ENCODE peak calls at places on chromosomes 16 and 17, in seven cellular contexts. One of them, this sample, is unnamed.

GRCh38 chr17:61997649-61998048 is 67.4 kb downstream of the MED13 start:
- DNase-seq in HCT116: no peak
- DNase-seq in AG09309: peak
- DNase-seq in lower lobe of right lung: no peak
- DNase-seq in endothelial cell: no peak
- DNase-seq in colonic mucosa: no peak
- DNase-seq in CD4-positive, alpha-beta T cell: no peak
- DNase-seq in this sample: no peak

GRCh38 chr16:66478733-66479511 is 51.8 kb downstream of the BEAN1 start:
- DNase-seq in AG09309: no peak
- DNase-seq in lower lobe of right lung: peak
- DNase-seq in CD4-positive, alpha-beta T cell: peak
- DNase-seq in endothelial cell: peak
- DNase-seq in colonic mucosa: peak
- DNase-seq in HCT116: peak
- DNase-seq in this sample: peak

GRCh38 chr17:13888043-13888442 is 181.3 kb upstream of the COX10 start:
- DNase-seq in CD4-positive, alpha-beta T cell: no peak
- DNase-seq in lower lobe of right lung: no peak
- DNase-seq in colonic mucosa: no peak
- DNase-seq in AG09309: no peak
- DNase-seq in endothelial cell: no peak
- DNase-seq in HCT116: no peak
- DNase-seq in this sample: no peak

GRCh38 chr16:49148410-49148809 is 133.2 kb downstream of the CBLN1 start:
- DNase-seq in CD4-positive, alpha-beta T cell: no peak
- DNase-seq in lower lobe of right lung: no peak
- DNase-seq in AG09309: no peak
- DNase-seq in colonic mucosa: no peak
- DNase-seq in HCT116: no peak
- DNase-seq in endothelial cell: no peak
- DNase-seq in this sample: no peak

GRCh38 chr16:4317471-4318170 is 1.8 kb downstream of the GLIS2 start:
- DNase-seq in colonic mucosa: peak
- DNase-seq in lower lobe of right lung: no peak
- DNase-seq in CD4-positive, alpha-beta T cell: no peak
- DNase-seq in AG09309: no peak
- DNase-seq in HCT116: no peak
- DNase-seq in endothelial cell: no peak
- DNase-seq in this sample: no peak

GRCh38 chr17:14206891-14207290 is 29.8 kb downstream of the CDRT15 start:
- DNase-seq in lower lobe of right lung: no peak
- DNase-seq in AG09309: no peak
- DNase-seq in HCT116: no peak
- DNase-seq in endothelial cell: no peak
- DNase-seq in CD4-positive, alpha-beta T cell: no peak
- DNase-seq in colonic mucosa: no peak
- DNase-seq in this sample: no peak

GRCh38 chr17:68054296-68054900 is 18.9 kb downstream of the KPNA2 start:
- DNase-seq in AG09309: peak
- DNase-seq in colonic mucosa: no peak
- DNase-seq in CD4-positive, alpha-beta T cell: no peak
- DNase-seq in HCT116: no peak
- DNase-seq in lower lobe of right lung: no peak
- DNase-seq in endothelial cell: no peak
- DNase-seq in this sample: no peak

GRCh38 chr17:66098040-66098439 is 93.9 kb downstream of the CEP112 start:
- DNase-seq in lower lobe of right lung: no peak
- DNase-seq in HCT116: no peak
- DNase-seq in CD4-positive, alpha-beta T cell: no peak
- DNase-seq in colonic mucosa: no peak
- DNase-seq in AG09309: no peak
- DNase-seq in endothelial cell: no peak
- DNase-seq in this sample: no peak

GRCh38 chr16:84571010-84571409 is 46.9 kb downstream of the COTL1 start:
- DNase-seq in colonic mucosa: no peak
- DNase-seq in HCT116: no peak
- DNase-seq in endothelial cell: no peak
- DNase-seq in lower lobe of right lung: no peak
- DNase-seq in AG09309: no peak
- DNase-seq in CD4-positive, alpha-beta T cell: no peak
- DNase-seq in this sample: no peak

GRCh38 chr17:42077770-42078169 is 20.5 kb downstream of the ZNF385C start:
- DNase-seq in endothelial cell: no peak
- DNase-seq in AG09309: no peak
- DNase-seq in HCT116: no peak
- DNase-seq in lower lobe of right lung: no peak
- DNase-seq in CD4-positive, alpha-beta T cell: no peak
- DNase-seq in colonic mucosa: no peak
- DNase-seq in this sample: no peak

GRCh38 chr16:4309833-4310266 is 6.0 kb upstream of the GLIS2 start:
- DNase-seq in HCT116: peak
- DNase-seq in CD4-positive, alpha-beta T cell: peak
- DNase-seq in AG09309: no peak
- DNase-seq in lower lobe of right lung: peak
- DNase-seq in endothelial cell: peak
- DNase-seq in colonic mucosa: peak
- DNase-seq in this sample: no peak

GRCh38 chr17:40187238-40187637 is 10.0 kb downstream of the RAPGEFL1 start:
- DNase-seq in colonic mucosa: no peak
- DNase-seq in HCT116: no peak
- DNase-seq in lower lobe of right lung: no peak
- DNase-seq in AG09309: no peak
- DNase-seq in endothelial cell: no peak
- DNase-seq in CD4-positive, alpha-beta T cell: no peak
- DNase-seq in this sample: no peak

GRCh38 chr17:48127371-48128051 is 19.9 kb downstream of the SNX11 start:
- DNase-seq in AG09309: no peak
- DNase-seq in colonic mucosa: no peak
- DNase-seq in lower lobe of right lung: no peak
- DNase-seq in endothelial cell: peak
- DNase-seq in CD4-positive, alpha-beta T cell: no peak
- DNase-seq in HCT116: peak
- DNase-seq in this sample: no peak

GRCh38 chr17:20908373-20909273 is 134.2 kb downstream of the USP22 start:
- DNase-seq in CD4-positive, alpha-beta T cell: peak
- DNase-seq in AG09309: peak
- DNase-seq in lower lobe of right lung: peak
- DNase-seq in endothelial cell: peak
- DNase-seq in HCT116: peak
- DNase-seq in colonic mucosa: peak
- DNase-seq in this sample: peak

GRCh38 chr16:11949527-11949926 is 7.7 kb upstream of the NPIPB2 start:
- DNase-seq in lower lobe of right lung: peak
- DNase-seq in colonic mucosa: no peak
- DNase-seq in endothelial cell: peak
- DNase-seq in CD4-positive, alpha-beta T cell: no peak
- DNase-seq in AG09309: peak
- DNase-seq in HCT116: peak
- DNase-seq in this sample: no peak

GRCh38 chr16:668519-669171 is 713 bp downstream of the RHOT2 start:
- DNase-seq in HCT116: no peak
- DNase-seq in colonic mucosa: no peak
- DNase-seq in CD4-positive, alpha-beta T cell: no peak
- DNase-seq in endothelial cell: no peak
- DNase-seq in AG09309: no peak
- DNase-seq in lower lobe of right lung: no peak
- DNase-seq in this sample: no peak

GRCh38 chr16:85590506-85590832 is 22.7 kb upstream of the GSE1 start:
- DNase-seq in HCT116: no peak
- DNase-seq in colonic mucosa: no peak
- DNase-seq in CD4-positive, alpha-beta T cell: no peak
- DNase-seq in AG09309: no peak
- DNase-seq in lower lobe of right lung: no peak
- DNase-seq in endothelial cell: no peak
- DNase-seq in this sample: no peak

GRCh38 chr17:79706931-79707382 is 23.8 kb upstream of the ENPP7 start:
- DNase-seq in lower lobe of right lung: no peak
- DNase-seq in endothelial cell: no peak
- DNase-seq in CD4-positive, alpha-beta T cell: no peak
- DNase-seq in colonic mucosa: no peak
- DNase-seq in AG09309: no peak
- DNase-seq in HCT116: no peak
- DNase-seq in this sample: no peak

GRCh38 chr16:85484337-85485295 is 128.5 kb upstream of the GSE1 start:
- DNase-seq in endothelial cell: no peak
- DNase-seq in HCT116: no peak
- DNase-seq in CD4-positive, alpha-beta T cell: no peak
- DNase-seq in colonic mucosa: no peak
- DNase-seq in AG09309: no peak
- DNase-seq in lower lobe of right lung: peak
- DNase-seq in this sample: no peak

GRCh38 chr17:73064084-73064938 is 28.2 kb downstream of the SLC39A11 start:
- DNase-seq in HCT116: no peak
- DNase-seq in CD4-positive, alpha-beta T cell: no peak
- DNase-seq in colonic mucosa: no peak
- DNase-seq in endothelial cell: no peak
- DNase-seq in lower lobe of right lung: no peak
- DNase-seq in AG09309: no peak
- DNase-seq in this sample: peak

GRCh38 chr17:79970576-79971068 is 65.0 kb downstream of the TBC1D16 start:
- DNase-seq in CD4-positive, alpha-beta T cell: peak
- DNase-seq in lower lobe of right lung: peak
- DNase-seq in endothelial cell: peak
- DNase-seq in AG09309: no peak
- DNase-seq in colonic mucosa: peak
- DNase-seq in HCT116: peak
- DNase-seq in this sample: no peak

DNA sequence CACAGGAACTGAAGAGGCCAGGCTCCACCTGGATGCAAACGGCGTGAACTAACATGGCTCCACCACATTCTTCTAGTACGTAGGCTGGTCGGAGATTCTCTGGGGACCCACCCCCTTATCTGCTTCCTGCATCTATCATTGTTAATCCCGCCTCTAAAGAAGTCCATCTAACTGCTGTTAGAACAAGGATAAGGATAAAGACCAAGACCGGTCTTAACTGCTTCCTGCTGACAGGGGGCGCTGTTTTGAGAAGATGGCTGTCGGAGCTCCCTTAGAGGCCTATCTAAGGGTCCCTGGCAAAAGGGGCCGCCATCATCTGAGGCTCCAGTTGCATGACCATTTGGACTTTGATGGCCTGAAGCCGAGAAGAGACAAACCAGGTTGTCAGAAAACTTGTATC is 25.8 kb upstream of the TNFSF12 start:
- DNase-seq in CD4-positive, alpha-beta T cell: peak
- DNase-seq in endothelial cell: no peak
- DNase-seq in HCT116: peak
- DNase-seq in lower lobe of right lung: peak
- DNase-seq in AG09309: no peak
- DNase-seq in colonic mucosa: no peak
- DNase-seq in this sample: no peak
- TF ChIP-seq CTCF in CD4-positive, alpha-beta T cell: peak
- TF ChIP-seq CTCF in endothelial cell: peak
- TF ChIP-seq CTCF in HCT116: peak
- TF ChIP-seq CTCF in lower lobe of right lung: peak
- TF ChIP-seq CTCF in AG09309: peak
- TF ChIP-seq CTCF in colonic mucosa: peak
- TF ChIP-seq CTCF in this sample: peak

DNA sequence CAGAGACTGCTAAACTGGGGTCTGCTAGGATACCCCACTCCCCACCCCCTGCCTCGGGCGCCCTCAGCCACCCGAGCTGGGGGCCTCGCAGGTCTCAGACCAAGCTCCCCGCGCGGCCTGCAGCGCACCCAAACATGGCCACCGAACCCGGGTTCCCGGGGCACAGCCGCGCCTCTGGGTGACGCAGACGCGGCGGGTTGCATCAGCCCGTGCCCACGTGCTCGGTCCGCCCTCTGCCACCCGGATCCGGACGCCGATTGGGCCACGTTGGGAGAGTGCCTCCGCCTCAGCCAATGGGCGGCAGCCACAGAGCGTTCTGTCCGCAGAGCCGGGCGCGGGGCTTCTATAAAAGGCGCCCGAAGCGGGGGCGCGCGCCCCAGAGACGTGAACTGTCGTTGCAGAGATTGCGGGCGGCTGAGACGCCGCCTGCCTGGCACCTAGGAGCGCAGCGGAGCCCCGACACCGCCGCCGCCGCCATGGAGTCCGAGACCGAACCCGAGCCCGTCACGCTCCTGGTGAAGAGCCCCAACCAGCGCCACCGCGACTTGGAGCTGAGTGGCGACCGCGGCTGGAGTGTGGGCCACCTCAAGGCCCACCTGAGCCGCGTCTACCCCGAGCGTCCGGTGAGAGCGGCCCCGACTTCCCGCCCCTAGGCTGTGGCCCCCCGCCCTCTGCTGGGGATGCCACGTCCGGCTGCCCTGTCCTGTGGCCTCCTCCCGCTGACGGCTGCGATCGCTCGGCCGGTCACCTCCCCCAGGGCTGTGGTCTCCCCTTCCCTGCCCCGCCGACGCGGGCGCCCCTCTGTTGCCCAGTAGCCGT is at the start of gene HERPUD1:
- DNase-seq in endothelial cell: peak
- DNase-seq in HCT116: peak
- DNase-seq in colonic mucosa: peak
- DNase-seq in CD4-positive, alpha-beta T cell: peak
- DNase-seq in AG09309: peak
- DNase-seq in lower lobe of right lung: peak
- DNase-seq in this sample: peak
- TF ChIP-seq CTCF in endothelial cell: peak
- TF ChIP-seq CTCF in HCT116: no peak
- TF ChIP-seq CTCF in colonic mucosa: no peak
- TF ChIP-seq CTCF in CD4-positive, alpha-beta T cell: peak
- TF ChIP-seq CTCF in AG09309: no peak
- TF ChIP-seq CTCF in lower lobe of right lung: no peak
- TF ChIP-seq CTCF in this sample: no peak

GRCh38 chr17:55612691-55613141 is 101.5 kb upstream of the SMIM36 start:
- DNase-seq in colonic mucosa: no peak
- DNase-seq in HCT116: no peak
- DNase-seq in endothelial cell: no peak
- DNase-seq in CD4-positive, alpha-beta T cell: no peak
- DNase-seq in AG09309: no peak
- DNase-seq in lower lobe of right lung: no peak
- DNase-seq in this sample: no peak
- TF ChIP-seq CTCF in colonic mucosa: no peak
- TF ChIP-seq CTCF in HCT116: no peak
- TF ChIP-seq CTCF in endothelial cell: no peak
- TF ChIP-seq CTCF in CD4-positive, alpha-beta T cell: no peak
- TF ChIP-seq CTCF in AG09309: no peak
- TF ChIP-seq CTCF in lower lobe of right lung: no peak
- TF ChIP-seq CTCF in this sample: no peak

GRCh38 chr16:21708533-21709115 is 44.9 kb downstream of the OTOA start:
- DNase-seq in AG09309: peak
- DNase-seq in CD4-positive, alpha-beta T cell: peak
- DNase-seq in colonic mucosa: peak
- DNase-seq in endothelial cell: peak
- DNase-seq in lower lobe of right lung: peak
- DNase-seq in HCT116: peak
- DNase-seq in this sample: peak

GRCh38 chr16:21713549-21714368 is 50.0 kb downstream of the OTOA start:
- DNase-seq in AG09309: no peak
- DNase-seq in endothelial cell: no peak
- DNase-seq in colonic mucosa: no peak
- DNase-seq in HCT116: no peak
- DNase-seq in CD4-positive, alpha-beta T cell: no peak
- DNase-seq in lower lobe of right lung: no peak
- DNase-seq in this sample: no peak

DNA sequence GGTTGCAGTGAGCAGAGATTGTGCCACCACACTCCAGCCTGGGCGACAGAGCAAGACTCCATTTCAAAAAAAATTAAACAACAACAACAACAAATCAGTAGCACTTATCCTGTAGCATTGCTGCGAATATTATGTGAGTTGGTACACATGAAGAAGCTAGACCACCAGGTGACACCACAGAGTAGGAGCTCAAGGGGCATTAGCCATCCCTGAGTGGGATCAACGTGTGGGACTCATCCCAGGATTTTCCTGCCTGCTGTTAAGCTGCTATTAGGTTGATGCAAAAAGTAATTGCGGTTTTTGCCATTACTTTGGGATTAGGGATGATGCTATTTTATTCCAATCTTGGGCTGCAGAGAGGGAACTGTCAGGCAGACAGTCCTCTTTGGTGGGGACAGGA is 47.2 kb downstream of the OTOA start:
- DNase-seq in CD4-positive, alpha-beta T cell: no peak
- DNase-seq in HCT116: no peak
- DNase-seq in colonic mucosa: no peak
- DNase-seq in lower lobe of right lung: no peak
- DNase-seq in AG09309: no peak
- DNase-seq in endothelial cell: no peak
- DNase-seq in this sample: no peak
- TF ChIP-seq CTCF in CD4-positive, alpha-beta T cell: no peak
- TF ChIP-seq CTCF in HCT116: no peak
- TF ChIP-seq CTCF in colonic mucosa: no peak
- TF ChIP-seq CTCF in lower lobe of right lung: no peak
- TF ChIP-seq CTCF in AG09309: no peak
- TF ChIP-seq CTCF in endothelial cell: no peak
- TF ChIP-seq CTCF in this sample: no peak